ENCODE peak calls at places on chromosomes 12 and 14, in ten cellular contexts. M is A549, P is stomach, K is K562, J is tibial nerve, U is sigmoid colon, L is HepG2, I is SK-N-SH, F is H1, E is transverse colon. H is an unnamed sample.

GRCh38 chr12:126290456-126290855 is 1225.2 kb downstream of the AACS start:
- DNase-seq in M (no peak), P (no peak), K (no peak), J (no peak), U (no peak), L (no peak), I (no peak), F (no peak), E (no peak), H (no peak)

GRCh38 chr12:122089080-122089479 is 10.5 kb downstream of the MLXIP start:
- DNase-seq in M (no peak), P (no peak), K (no peak), J (no peak), U (no peak), L (no peak), I (no peak), F (no peak), E (no peak), H (no peak)

GRCh38 chr14:57266060-57266459 is 2.6 kb downstream of the EXOC5 start:
- DNase-seq in M (no peak), P (no peak), K (no peak), J (no peak), U (no peak), L (no peak), I (no peak), F (no peak), E (no peak), H (no peak)

GRCh38 chr14:24377126-24377525 is 9.1 kb downstream of the NFATC4 start:
- DNase-seq in M (no peak), P (no peak), K (peak), J (no peak), U (no peak), L (no peak), I (no peak), F (no peak), E (no peak), H (no peak)

GRCh38 chr12:12244341-12244740 is 22.5 kb downstream of the LRP6 start:
- DNase-seq in M (no peak), P (no peak), K (no peak), J (no peak), U (no peak), L (no peak), I (no peak), F (no peak), E (no peak), H (no peak)

GRCh38 chr12:49026101-49026500 is 7.5 kb upstream of the PRKAG1 start:
- DNase-seq in M (no peak), P (no peak), K (no peak), J (no peak), U (no peak), L (no peak), I (no peak), F (no peak), E (peak), H (no peak)

GRCh38 chr14:58829594-58829993 is 191.8 kb downstream of the DACT1 start:
- DNase-seq in M (peak), P (no peak), K (no peak), J (no peak), U (no peak), L (peak), I (no peak), F (no peak), E (no peak), H (no peak)

GRCh38 chr12:4001869-4002268 is 128.7 kb upstream of the PARP11 start:
- DNase-seq in M (no peak), P (no peak), K (no peak), J (no peak), U (no peak), L (no peak), I (no peak), F (no peak), E (no peak), H (no peak)

GRCh38 chr12:86634706-86635410 is 378.7 kb upstream of the MGAT4C start:
- DNase-seq in M (peak), P (no peak), K (no peak), J (no peak), U (no peak), L (no peak), I (no peak), F (no peak), E (no peak), H (no peak)

GRCh38 chr14:70186826-70187483 is 1.8 kb downstream of the SLC8A3 start:
- DNase-seq in M (no peak), P (no peak), K (no peak), J (no peak), U (no peak), L (no peak), I (peak), F (peak), E (peak), H (no peak)

GRCh38 chr14:33475623-33476022 is 475.3 kb downstream of the EGLN3 start:
- DNase-seq in M (peak), P (peak), K (no peak), J (peak), U (no peak), L (peak), I (peak), F (peak), E (peak), H (no peak)

GRCh38 chr12:88419794-88420193 is 160.5 kb downstream of the KITLG start:
- DNase-seq in M (no peak), P (peak), K (no peak), J (no peak), U (no peak), L (no peak), I (no peak), F (no peak), E (no peak), H (no peak)

GRCh38 chr12:12202747-12203146 is 64.1 kb downstream of the LRP6 start:
- DNase-seq in M (no peak), P (no peak), K (no peak), J (no peak), U (no peak), L (no peak), I (peak), F (no peak), E (no peak), H (no peak)

GRCh38 chr12:52976574-52977071 is 27.7 kb downstream of the KRT18 start:
- DNase-seq in M (peak), P (no peak), K (no peak), J (no peak), U (no peak), L (no peak), I (no peak), F (no peak), E (no peak), H (no peak)

GRCh38 chr12:52984136-52984535 is 22.1 kb upstream of the EIF4B start:
- DNase-seq in M (peak), P (no peak), K (no peak), J (no peak), U (no peak), L (no peak), I (no peak), F (no peak), E (no peak), H (no peak)

GRCh38 chr12:52977195-52977594 is 28.3 kb downstream of the KRT18 start:
- DNase-seq in M (no peak), P (no peak), K (no peak), J (no peak), U (no peak), L (no peak), I (no peak), F (no peak), E (no peak), H (no peak)

GRCh38 chr12:52980773-52981423 is 25.4 kb upstream of the EIF4B start:
- DNase-seq in M (peak), P (peak), K (peak), J (peak), U (peak), L (peak), I (peak), F (peak), E (peak), H (peak)

GRCh38 chr12:52980096-52980694 is 26.1 kb upstream of the EIF4B start:
- DNase-seq in M (peak), P (no peak), K (peak), J (no peak), U (no peak), L (no peak), I (no peak), F (no peak), E (no peak), H (no peak)
- TF ChIP-seq EP300 in M (no peak), P (no peak), K (no peak), J (no peak), U (no peak), L (no peak), I (no peak), F (no peak), E (no peak), H (no peak)

GRCh38 chr14:85991156-85991555 is 461.2 kb downstream of the FLRT2 start:
- DNase-seq in M (peak), P (no peak), K (no peak), J (no peak), U (no peak), L (no peak), I (no peak), F (no peak), E (no peak), H (no peak)

DNA sequence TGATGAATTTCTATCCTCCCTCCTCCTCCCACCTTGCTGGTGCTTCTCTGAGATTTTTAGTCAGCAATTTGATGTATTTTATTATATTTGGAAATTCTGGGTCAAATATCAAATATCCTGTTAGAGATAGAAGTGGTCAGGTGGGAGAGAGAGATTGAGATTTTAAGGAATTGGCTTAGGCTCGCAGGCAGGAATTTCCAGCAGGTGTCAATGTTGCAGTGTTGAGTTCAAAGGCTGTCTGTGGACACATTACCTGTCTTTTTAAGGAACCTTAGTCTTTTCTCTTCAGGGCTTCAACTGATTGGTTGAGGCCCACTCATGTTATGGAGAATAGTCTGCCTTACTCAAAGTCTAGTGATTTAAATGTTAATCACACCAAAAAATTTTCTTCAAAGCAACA is 457.3 kb downstream of the FLRT2 start:
- DNase-seq in M (no peak), P (no peak), K (no peak), J (no peak), U (no peak), L (no peak), I (no peak), F (no peak), E (no peak), H (no peak)
- TF ChIP-seq CTCF in M (no peak), P (no peak), K (no peak), J (no peak), U (no peak), L (no peak), I (no peak), F (no peak), E (no peak), H (no peak)

DNA sequence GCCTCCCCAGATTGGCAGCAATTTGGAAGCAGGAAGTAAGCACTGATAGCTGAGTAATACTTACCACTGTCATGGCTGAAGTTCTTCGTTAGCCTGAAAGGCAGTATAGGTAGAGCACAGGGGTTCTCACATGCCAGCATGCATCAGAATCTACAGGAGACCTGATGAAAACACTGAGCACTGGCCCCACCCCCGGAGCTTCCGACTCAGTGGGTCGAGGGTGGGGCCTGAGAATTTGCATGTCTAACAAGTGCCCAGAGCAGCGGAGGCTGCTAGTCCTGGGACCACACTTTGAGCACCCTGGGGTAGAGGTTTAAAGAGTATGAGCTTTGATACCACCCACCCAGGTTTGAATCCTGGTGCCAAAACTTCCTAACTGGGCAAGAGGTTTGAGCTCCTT is 89.6 kb downstream of the FBXW8 start:
- DNase-seq in M (no peak), P (no peak), K (no peak), J (no peak), U (no peak), L (no peak), I (no peak), F (no peak), E (no peak), H (no peak)
- H3K27ac ChIP-seq in M (no peak), P (no peak), K (no peak), J (no peak), U (no peak), L (no peak), I (no peak), F (no peak), E (no peak), H (no peak)

GRCh38 chr14:35211067-35211466 is 81.1 kb upstream of the PSMA6 start:
- DNase-seq in M (no peak), P (no peak), K (no peak), J (no peak), U (no peak), L (no peak), I (no peak), F (no peak), E (no peak), H (no peak)

GRCh38 chr14:35202195-35202594 is 79.8 kb downstream of the PRORP start:
- DNase-seq in M (no peak), P (no peak), K (no peak), J (no peak), U (no peak), L (no peak), I (no peak), F (no peak), E (no peak), H (no peak)

GRCh38 chr14:35201066-35201465 is 78.7 kb downstream of the PRORP start:
- DNase-seq in M (no peak), P (no peak), K (no peak), J (no peak), U (no peak), L (no peak), I (no peak), F (no peak), E (no peak), H (no peak)

GRCh38 chr14:35205737-35206136 is 83.4 kb downstream of the PRORP start:
- DNase-seq in M (no peak), P (no peak), K (no peak), J (no peak), U (no peak), L (no peak), I (no peak), F (no peak), E (no peak), H (no peak)
- TF ChIP-seq EP300 in M (no peak), P (no peak), K (no peak), J (no peak), U (no peak), L (no peak), I (no peak), F (no peak), E (no peak), H (no peak)

GRCh38 chr14:96103560-96104460 is 64.6 kb downstream of the C14orf132 start:
- DNase-seq in M (no peak), P (no peak), K (no peak), J (no peak), U (no peak), L (no peak), I (peak), F (no peak), E (no peak), H (no peak)

GRCh38 chr14:96103075-96103474 is 63.9 kb downstream of the C14orf132 start:
- DNase-seq in M (no peak), P (no peak), K (no peak), J (no peak), U (no peak), L (no peak), I (no peak), F (no peak), E (no peak), H (no peak)

GRCh38 chr14:96100171-96101064 is 61.3 kb downstream of the C14orf132 start:
- DNase-seq in M (peak), P (peak), K (peak), J (peak), U (peak), L (peak), I (peak), F (peak), E (peak), H (peak)

GRCh38 chr14:96104469-96105057 is 65.4 kb downstream of the C14orf132 start:
- DNase-seq in M (peak), P (peak), K (no peak), J (peak), U (peak), L (peak), I (no peak), F (no peak), E (peak), H (peak)

DNA sequence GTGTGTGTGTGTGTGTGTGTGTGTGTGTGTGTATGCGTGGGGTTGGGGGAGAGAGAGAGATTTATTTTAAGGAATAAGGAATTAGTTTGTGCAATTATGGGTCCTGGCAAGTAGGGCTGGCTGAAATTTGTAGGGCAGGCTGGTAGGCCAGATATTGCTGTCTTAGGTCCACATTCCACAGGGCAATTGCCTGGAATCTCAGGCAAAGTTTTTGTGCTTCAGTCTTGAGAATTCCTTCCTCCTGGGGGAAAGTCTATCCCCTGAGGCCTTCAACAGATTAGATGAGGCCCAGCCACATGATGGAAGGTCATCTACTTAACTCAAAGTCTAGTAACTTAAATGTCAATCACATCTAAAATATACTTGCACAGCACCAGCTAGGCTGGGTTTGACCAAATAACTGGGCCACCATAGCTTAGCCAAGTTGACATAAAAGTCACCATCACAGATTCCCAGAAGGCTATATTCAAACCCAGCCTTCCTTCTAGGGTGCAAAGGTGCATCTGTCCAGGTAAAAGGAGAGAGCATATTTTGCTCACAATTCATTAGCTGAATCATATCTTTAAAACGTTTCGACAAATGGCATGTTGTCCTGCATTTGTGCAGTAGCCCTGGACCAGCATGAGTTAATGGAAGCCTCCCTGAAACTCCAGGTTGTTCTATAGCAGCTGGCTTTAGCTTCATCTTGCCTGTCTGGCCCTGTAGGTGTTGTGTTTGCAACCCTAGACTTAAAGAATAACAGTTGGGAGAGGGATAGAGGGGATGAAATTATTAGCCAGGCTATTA is 63.1 kb downstream of the C14orf132 start:
- DNase-seq in M (no peak), P (no peak), K (no peak), J (no peak), U (no peak), L (no peak), I (no peak), F (no peak), E (no peak), H (no peak)
- TF ChIP-seq CTCF in M (no peak), P (no peak), K (no peak), J (no peak), U (no peak), L (no peak), I (no peak), F (no peak), E (no peak), H (no peak)

GRCh38 chr12:92404259-92404894 is 258.7 kb upstream of the BTG1 start:
- DNase-seq in M (no peak), P (no peak), K (peak), J (no peak), U (no peak), L (no peak), I (no peak), F (no peak), E (no peak), H (no peak)
- H3K27ac ChIP-seq in M (no peak), P (peak), K (peak), J (no peak), U (no peak), L (no peak), I (no peak), F (no peak), E (peak), H (no peak)

DNA sequence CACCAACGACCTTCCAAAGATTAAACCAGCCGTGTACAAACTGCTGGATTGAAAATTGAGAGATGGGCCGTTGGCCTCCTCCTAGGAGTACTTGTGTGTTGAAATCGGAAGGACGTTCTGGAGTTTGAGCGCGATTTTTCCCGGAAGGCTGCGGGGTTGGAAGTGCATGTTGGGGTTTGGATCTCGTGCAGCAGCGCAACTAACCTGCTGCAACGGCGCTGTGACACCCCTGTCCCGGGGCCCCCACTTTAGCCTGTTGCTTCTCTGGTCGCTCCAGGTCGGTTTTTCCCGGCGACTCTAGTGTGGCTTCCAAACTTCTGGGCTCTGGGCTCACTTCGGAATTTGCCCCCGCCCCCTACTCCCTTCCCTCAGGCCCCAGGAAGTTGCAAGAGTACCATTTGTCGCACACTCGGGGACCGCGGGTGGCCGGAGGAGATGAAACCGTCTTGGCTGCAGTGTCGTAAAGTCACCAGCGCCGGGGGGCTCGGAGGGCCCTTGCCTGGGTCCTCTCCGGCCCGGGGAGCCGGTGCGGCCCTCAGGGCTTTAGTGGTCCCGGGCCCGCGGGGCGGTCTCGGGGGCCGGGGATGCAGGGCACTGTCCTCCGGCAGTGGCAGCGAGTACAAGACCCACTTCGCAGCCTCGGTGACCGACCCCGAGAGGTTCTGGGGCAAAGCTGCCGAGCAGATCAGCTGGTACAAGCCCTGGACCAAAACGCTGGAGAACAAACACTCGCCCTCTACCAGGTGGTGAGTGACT is at the start of gene ACSS3:
- DNase-seq in M (no peak), P (peak), K (no peak), J (peak), U (peak), L (peak), I (peak), F (peak), E (no peak), H (peak)
- TF ChIP-seq EP300 in M (no peak), P (no peak), K (no peak), J (peak), U (no peak), L (peak), I (no peak), F (no peak), E (no peak), H (no peak)